ENCODE peak calls at places on chromosomes 3 and 15, in six cellular contexts. M, R, C, T, Y and I are unnamed samples. For H3K4me1 and H3K27me3, the result is how much of the 10 kb centered on the place peaks cover.

GRCh38 chr15:46732060-46732459 is 985.2 kb upstream of the SEMA6D start:
- DNase-seq in M (no peak), R (no peak), C (no peak), T (no peak), Y (no peak), I (no peak)

GRCh38 chr3:56125358-56126005 is 342.8 kb downstream of the ERC2 start:
- DNase-seq in M (no peak), R (no peak), C (no peak), T (no peak), Y (peak), I (no peak)

GRCh38 chr15:96053039-96054021 is 277.2 kb upstream of the NR2F2 start:
- DNase-seq in M (peak), R (no peak), C (peak), T (no peak), Y (peak), I (no peak)

GRCh38 chr3:159765025-159765859 is 223.4 kb upstream of the IL12A start:
- DNase-seq in M (peak), R (no peak), C (peak), T (peak), Y (peak), I (no peak)

GRCh38 chr15:38176155-38176554 is 76.5 kb upstream of the SPRED1 start:
- DNase-seq in M (no peak), R (no peak), C (no peak), T (no peak), Y (no peak), I (no peak)

GRCh38 chr15:94692697-94693096 is 461.3 kb downstream of the MCTP2 start:
- DNase-seq in M (no peak), R (no peak), C (no peak), T (no peak), Y (no peak), I (no peak)

GRCh38 chr3:164533275-164533674 is 545.0 kb downstream of the SI start:
- DNase-seq in M (no peak), R (no peak), C (no peak), T (no peak), Y (no peak), I (no peak)

GRCh38 chr3:148309390-148310035 is 388.2 kb upstream of the AGTR1 start:
- DNase-seq in M (peak), R (no peak), C (peak), T (no peak), Y (no peak), I (peak)

GRCh38 chr15:25793354-25794050 is 69.6 kb downstream of the ATP10A start:
- DNase-seq in M (no peak), R (no peak), C (peak), T (no peak), Y (no peak), I (no peak)

GRCh38 chr15:72236381-72237285 is 5.6 kb upstream of the PKM start:
- DNase-seq in M (no peak), R (no peak), C (no peak), T (no peak), Y (no peak), I (no peak)

GRCh38 chr3:42936157-42936981 is 30.4 kb downstream of the ZNF662 start:
- DNase-seq in M (no peak), R (no peak), C (peak), T (no peak), Y (peak), I (no peak)

GRCh38 chr15:25824618-25825017 is 38.5 kb downstream of the ATP10A start:
- DNase-seq in M (no peak), R (no peak), C (no peak), T (no peak), Y (no peak), I (no peak)

GRCh38 chr15:69908518-69909420 is 188.9 kb downstream of the TLE3 start:
- DNase-seq in M (no peak), R (no peak), C (no peak), T (no peak), Y (no peak), I (no peak)
- H3K4me1 ChIP-seq in M (under half), R (under half), C (under half), T (under half), Y (under half), I (under half)

DNA sequence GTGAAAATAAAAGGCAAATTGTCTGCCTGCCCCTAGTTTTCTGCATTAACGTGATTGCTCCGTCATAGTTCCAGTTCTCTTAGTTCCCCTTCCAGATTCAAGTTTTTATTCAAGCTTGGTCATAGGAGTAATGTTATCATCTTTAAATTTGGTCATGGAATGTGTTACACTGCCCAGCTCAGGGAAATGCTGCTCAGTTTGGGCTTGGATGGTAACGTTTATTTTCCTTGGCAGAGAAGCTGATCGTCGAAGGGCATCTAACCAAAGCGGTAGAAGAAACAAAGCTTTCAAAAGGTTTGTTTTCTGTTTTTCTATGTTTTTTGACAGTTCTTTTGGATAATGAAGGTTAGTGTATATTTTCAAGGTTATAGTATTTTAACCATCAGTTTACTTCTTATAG is 118.4 kb upstream of the FLNB start:
- DNase-seq in M (no peak), R (no peak), C (no peak), T (no peak), Y (no peak), I (no peak)
- H3K4me3 ChIP-seq in M (no peak), R (no peak), C (no peak), T (no peak), Y (peak), I (no peak)

GRCh38 chr3:128537091-128537703 is 44.2 kb upstream of the GATA2 start:
- DNase-seq in M (no peak), R (no peak), C (no peak), T (no peak), Y (no peak), I (no peak)
- H3K27me3 ChIP-seq in M (under half), R (under half), C (under half), T (under half), Y (under half), I (under half)

GRCh38 chr3:197444793-197445403 is 110.9 kb downstream of the BDH1 start:
- DNase-seq in M (no peak), R (no peak), C (no peak), T (no peak), Y (no peak), I (no peak)
- H3K4me1 ChIP-seq in M (under half), R (under half), C (under half), T (under half), Y (under half), I (under half)

GRCh38 chr3:73503781-73504180 is 121.0 kb downstream of the PDZRN3 start:
- DNase-seq in M (no peak), R (no peak), C (no peak), T (no peak), Y (no peak), I (no peak)
- H3K4me3 ChIP-seq in M (no peak), R (no peak), C (no peak), T (no peak), Y (peak), I (no peak)

DNA sequence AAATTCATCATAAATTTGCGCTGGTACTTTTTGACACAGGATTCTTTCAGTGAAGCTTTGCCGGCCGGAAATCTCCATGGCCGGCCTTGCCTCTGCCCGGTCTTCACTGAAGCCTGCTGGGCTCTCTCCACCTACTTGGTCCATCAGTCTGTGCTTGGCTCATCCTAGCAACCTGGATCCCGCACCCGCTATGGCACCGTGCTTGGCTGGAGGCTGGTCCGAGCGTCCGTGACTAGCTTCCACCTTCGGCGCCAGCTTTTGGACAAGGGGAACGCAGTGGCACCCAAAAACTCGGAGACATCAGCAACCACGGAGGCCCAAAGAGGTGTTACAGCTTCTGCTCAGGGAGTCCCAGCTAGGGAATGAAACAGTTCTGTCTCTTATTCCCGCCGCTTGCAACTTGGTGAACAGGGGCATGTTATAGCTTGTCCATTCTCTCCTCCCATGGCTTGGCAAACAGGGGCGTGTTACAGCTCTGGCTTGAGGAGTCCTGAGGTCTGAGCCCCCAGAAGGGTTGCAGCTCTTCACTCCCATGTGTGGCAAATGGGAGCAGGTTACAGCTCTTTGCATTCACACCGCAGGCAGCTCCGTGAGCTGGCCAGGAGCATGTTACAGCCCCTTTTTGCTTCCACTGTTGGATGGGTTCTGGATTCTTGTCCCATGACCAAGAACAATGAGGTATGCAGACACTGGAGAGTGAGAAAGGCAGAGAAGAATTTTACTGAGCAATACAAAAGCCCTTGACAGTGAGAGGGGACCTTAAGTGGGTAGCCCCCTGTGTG is 204.2 kb downstream of the DIPK2A start:
- DNase-seq in M (no peak), R (no peak), C (no peak), T (no peak), Y (no peak), I (no peak)
- H3K27me3 ChIP-seq in M (under half), R (under half), C (under half), T (under half), Y (under half), I (under half)

DNA sequence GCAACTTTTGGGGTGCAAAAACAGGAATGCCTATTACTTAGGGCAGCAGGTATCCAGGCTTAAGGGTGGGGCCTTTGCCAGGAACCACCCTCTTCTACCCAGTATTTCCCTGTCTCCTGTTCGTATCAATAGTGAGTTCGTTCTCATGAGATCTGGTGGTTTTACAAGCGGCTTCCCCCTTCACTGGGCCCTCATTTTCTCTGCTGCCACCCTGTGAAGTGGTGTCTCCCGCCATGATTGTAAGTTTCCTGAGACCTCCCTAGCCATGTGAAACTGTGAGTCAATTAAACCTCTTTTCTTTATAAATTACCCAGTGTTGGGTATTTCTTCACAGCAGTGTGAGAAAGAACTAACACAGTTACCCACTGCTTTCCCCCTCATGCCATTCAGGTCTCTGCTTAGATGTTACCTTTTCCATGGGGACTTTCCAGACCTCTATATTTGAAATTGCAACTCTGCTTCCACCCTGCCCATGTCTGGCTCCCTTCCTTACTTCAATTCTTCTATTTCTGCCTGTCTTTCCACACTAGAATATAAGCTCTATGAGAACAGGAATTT is 23.9 kb upstream of the TRA2B start:
- DNase-seq in M (no peak), R (no peak), C (no peak), T (no peak), Y (no peak), I (no peak)
- H3K4me1 ChIP-seq in M (under half), R (under half), C (under half), T (under half), Y (under half), I (under half)